ENCODE peak calls at places on chromosomes 7 and 10, in eight cellular contexts. C is SK-N-SH, A is endodermal cell, Q is AG04450, J is prostate gland, D is IMR-90, E is fibroblast of lung, O is body of pancreas. Z is an unnamed sample.

GRCh38 chr10:29865700-29866355 is 193.6 kb downstream of the JCAD start:
- DNase-seq in C (no peak), J (no peak), E (peak; percentile 90), D (peak; percentile 9), O (no peak), Q (no peak), A (no peak), Z (no peak)

GRCh38 chr7:92968502-92968901 is 132.1 kb upstream of the CDK6 start:
- DNase-seq in Q (no peak), D (peak; percentile 42), C (no peak), O (no peak), E (no peak), J (no peak), A (no peak), Z (no peak)

GRCh38 chr7:101250324-101250723 is 5.4 kb upstream of the FIS1 start:
- DNase-seq in A (no peak), O (no peak), J (no peak), E (no peak), Q (no peak), C (no peak), D (no peak), Z (no peak)

GRCh38 chr7:113840954-113841353 is 77.9 kb downstream of the PPP1R3A start:
- DNase-seq in O (no peak), A (no peak), J (no peak), C (no peak), Q (no peak), D (no peak), E (no peak), Z (no peak)

GRCh38 chr7:22563621-22564241 is 63.7 kb upstream of the STEAP1B start:
- DNase-seq in E (peak; percentile 74), Q (no peak), O (no peak), C (no peak), D (peak; percentile 12), J (no peak), A (peak; percentile 79), Z (no peak)

GRCh38 chr10:62637249-62638061 is 167.1 kb upstream of the ADO start:
- DNase-seq in E (peak; percentile 57), A (no peak), D (peak; percentile 61), J (no peak), Q (no peak), C (no peak), O (no peak), Z (no peak)

GRCh38 chr10:14032406-14032998 is 298.2 kb downstream of the FRMD4A start:
- DNase-seq in D (no peak), E (peak; percentile 17), A (peak; percentile 93), O (no peak), Q (no peak), J (no peak), C (peak; percentile 45), Z (peak; percentile 81)

GRCh38 chr7:100065452-100066186 is 15.9 kb downstream of the ZNF3 start:
- DNase-seq in E (peak; percentile 66), C (peak; percentile 65), A (no peak), D (peak; percentile 70), J (no peak), Q (peak; percentile 72), O (no peak), Z (no peak)

GRCh38 chr10:15175587-15175986 is 7.1 kb upstream of the NMT2 start:
- DNase-seq in O (no peak), E (no peak), Q (no peak), A (no peak), C (no peak), J (no peak), D (no peak), Z (no peak)

GRCh38 chr10:126425473-126426065 is 37.3 kb upstream of the ADAM12 start:
- DNase-seq in J (no peak), C (no peak), A (no peak), Q (no peak), D (no peak), E (peak; percentile 40), O (no peak), Z (no peak)

GRCh38 chr7:147981072-147981813 is 609.3 kb upstream of the C7orf33 start:
- DNase-seq in E (no peak), A (no peak), O (no peak), J (no peak), C (no peak), D (no peak), Q (no peak), Z (no peak)

GRCh38 chr10:34821587-34822585 is 6.8 kb upstream of the PARD3 start:
- DNase-seq in J (no peak), C (no peak), A (no peak), D (peak; percentile 11), O (no peak), E (peak; percentile 44), Q (no peak), Z (no peak)

GRCh38 chr7:83976302-83976701 is 218.3 kb downstream of the SEMA3A start:
- DNase-seq in D (peak; percentile 44), Q (no peak), C (peak; percentile 57), J (no peak), A (no peak), O (no peak), E (peak; percentile 10), Z (peak; percentile 11)

GRCh38 chr7:155951554-155952158 is 139.4 kb upstream of the SHH start:
- DNase-seq in A (no peak), C (no peak), J (peak; percentile 60), Q (peak; percentile 55), O (peak; percentile 58), D (peak; percentile 86), E (peak; percentile 96), Z (no peak)

GRCh38 chr10:71999360-72000072 is 35.3 kb downstream of the CHST3 start:
- DNase-seq in D (peak; percentile 73), J (no peak), Q (no peak), O (no peak), E (peak; percentile 76), C (peak; percentile 91), A (peak; percentile 63), Z (peak; percentile 76)

GRCh38 chr10:72000073-72001025 is 36.2 kb downstream of the CHST3 start:
- DNase-seq in A (no peak), E (no peak), J (no peak), C (no peak), D (no peak), Q (no peak), O (no peak), Z (no peak)

GRCh38 chr10:71996598-71997371 is 32.6 kb downstream of the CHST3 start:
- DNase-seq in Q (no peak), O (no peak), J (no peak), D (no peak), A (no peak), C (no peak), E (no peak), Z (no peak)

GRCh38 chr10:71998119-71998839 is 34.1 kb downstream of the CHST3 start:
- DNase-seq in E (no peak), Q (no peak), C (no peak), J (no peak), D (no peak), O (peak; percentile 38), A (no peak), Z (no peak)

GRCh38 chr10:71998840-71999194 is 34.6 kb downstream of the CHST3 start:
- DNase-seq in Q (no peak), D (peak; percentile 75), A (peak; percentile 52), O (no peak), E (peak; percentile 82), C (peak; percentile 67), J (no peak), Z (peak; percentile 70)
- H3K4me3 ChIP-seq in Q (no peak overlapping the region), D (no peak overlapping the region), A (no peak overlapping the region), O (no peak overlapping the region), E (peak overlapping the region; percentile 19), C (no peak overlapping the region), J (no peak overlapping the region), Z (no peak overlapping the region)

DNA sequence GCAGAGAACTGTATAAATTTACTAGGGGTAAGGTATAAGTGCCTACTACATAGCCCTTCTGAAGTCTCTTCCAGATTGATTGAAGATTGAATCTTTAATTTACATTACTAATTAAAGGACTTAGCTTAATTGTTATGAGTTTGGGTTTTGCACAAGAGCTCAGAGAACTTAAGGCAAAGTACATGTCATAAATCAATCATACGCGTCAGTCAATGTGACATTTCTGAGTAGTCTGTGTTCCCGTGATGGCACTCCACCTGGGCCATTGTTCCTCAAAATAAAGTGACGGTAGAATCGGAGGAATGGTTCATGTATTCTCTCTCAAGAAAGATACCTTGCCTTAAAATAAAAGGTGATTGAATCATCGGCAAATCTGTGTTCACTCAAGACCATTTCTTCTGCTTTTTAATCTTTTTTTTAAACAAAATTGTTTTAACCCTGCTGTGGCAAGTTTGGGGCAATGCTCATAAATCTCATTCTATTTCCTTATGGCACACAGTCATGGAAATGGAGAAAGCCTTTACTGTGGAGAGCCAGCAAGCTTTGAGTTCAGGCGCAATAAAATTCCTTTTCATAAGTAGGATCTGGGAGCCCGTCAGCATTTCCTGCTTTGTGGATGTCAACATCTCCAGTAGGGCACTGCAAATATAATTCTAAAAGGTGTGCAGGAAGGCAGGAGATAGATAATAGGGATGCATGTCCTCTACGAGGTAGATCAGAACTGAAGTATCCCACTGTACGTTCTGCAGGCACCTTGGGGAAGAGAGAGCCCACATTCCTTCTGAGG is 427.4 kb downstream of the GATA3 start:
- DNase-seq in Q (no peak), O (no peak), J (no peak), E (no peak), A (no peak), C (no peak), D (no peak), Z (no peak)
- H3K27me3 ChIP-seq in Q (no peaks in the 10 kb centered on the region), O (no peaks in the 10 kb centered on the region), J (no peaks in the 10 kb centered on the region), E (no peaks in the 10 kb centered on the region), A (peaks cover under 1% of the 10 kb centered on the region), C (no peaks in the 10 kb centered on the region), D (no peaks in the 10 kb centered on the region), Z (no peaks in the 10 kb centered on the region)

DNA sequence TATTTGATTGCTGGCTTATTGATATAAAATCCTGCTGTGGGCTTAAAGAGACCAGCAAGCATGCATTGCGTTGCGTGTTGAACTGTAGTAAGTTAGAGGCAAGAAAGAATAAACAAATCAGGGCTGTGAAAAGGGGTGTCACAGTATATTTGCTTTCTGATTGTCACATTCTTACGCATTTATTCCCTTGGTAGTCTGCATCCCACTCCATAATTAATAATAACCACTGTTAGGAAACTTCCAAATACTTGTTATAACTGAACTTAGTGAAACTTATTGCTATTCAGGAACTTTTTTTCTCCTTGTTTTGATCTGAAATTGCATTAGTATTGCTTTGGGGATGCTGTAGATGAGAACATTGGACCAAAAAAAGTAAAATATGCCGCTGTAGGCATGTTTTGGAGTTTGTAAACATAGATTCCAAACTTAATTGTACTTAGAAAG is 1.7 kb downstream of the PPP1R9A start:
- DNase-seq in A (no peak), D (no peak), O (no peak), Q (no peak), J (no peak), E (no peak), C (peak; percentile 9), Z (no peak)
- H3K4me3 ChIP-seq in A (peak overlapping the region; percentile 88), D (no peak overlapping the region), O (peak overlapping the region; percentile 24), Q (no peak overlapping the region), J (peak overlapping the region; percentile 36), E (peak overlapping the region; percentile 60), C (peak overlapping the region; percentile 59), Z (peak overlapping the region; percentile 62)

DNA sequence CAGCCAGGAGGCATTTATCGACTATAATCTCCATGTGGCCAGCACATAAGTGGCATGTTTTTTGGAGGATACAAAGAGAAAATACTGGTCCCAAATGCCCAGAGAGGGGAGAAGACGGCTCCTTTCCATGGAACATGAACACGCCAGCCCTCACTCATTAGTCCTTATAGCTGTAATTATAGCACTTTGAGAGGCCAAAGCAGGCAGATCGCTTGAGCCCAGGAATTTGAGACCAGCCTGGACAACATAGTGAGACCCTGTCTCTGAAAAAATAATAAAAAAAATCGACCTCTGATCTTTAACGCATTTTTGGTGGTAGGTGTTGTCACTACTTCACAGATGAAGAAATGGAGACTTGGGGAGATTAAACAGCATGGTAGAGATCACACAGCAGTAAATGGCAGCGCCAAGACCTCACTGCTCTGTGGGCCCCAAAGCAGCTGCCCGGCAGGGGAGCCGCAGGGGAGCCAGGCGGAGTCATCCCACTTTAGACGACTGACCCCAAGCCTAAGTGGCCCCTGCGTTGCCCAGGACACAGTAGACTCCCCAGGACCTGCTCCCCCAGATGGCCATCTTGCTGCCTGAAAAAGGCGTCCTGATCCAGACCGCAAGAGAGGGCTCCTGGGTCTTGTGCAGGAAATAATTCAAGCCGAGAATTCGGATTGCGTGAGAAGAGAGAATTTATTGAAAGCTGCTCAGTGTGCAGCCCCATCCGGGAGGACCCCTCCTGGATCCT is 21.2 kb upstream of the PRKAG2 start:
- DNase-seq in C (no peak), D (no peak), A (peak; percentile 33), Q (no peak), E (no peak), J (no peak), O (no peak), Z (no peak)
- H3K27me3 ChIP-seq in C (peaks cover 28% of the 10 kb centered on the region), D (peaks cover 21% of the 10 kb centered on the region), A (no peaks in the 10 kb centered on the region), Q (peaks cover 18% of the 10 kb centered on the region), E (peaks cover 2% of the 10 kb centered on the region), J (no peaks in the 10 kb centered on the region), O (no peaks in the 10 kb centered on the region), Z (no peaks in the 10 kb centered on the region)

Z was measured in H7.